ENCODE peak calls at places on chromosomes 13 and 19, in four cellular contexts. H is cardiac muscle cell, T is thoracic aorta, F is fibroblast of lung. B is an unnamed sample. For H3K4me1 and H3K27me3, the result is how much of the 10 kb centered on the place peaks cover.

GRCh38 chr19:53983457-53984289 is 7.8 kb upstream of the CACNG6 start:
- DNase-seq in H (no peak), T (no peak), F (no peak), B (no peak)

GRCh38 chr19:2984196-2984490 is 6.8 kb downstream of the TLE6 start:
- DNase-seq in H (no peak), T (peak), F (no peak), B (no peak)

GRCh38 chr13:29566864-29567263 is 28.6 kb downstream of the SLC7A1 start:
- DNase-seq in H (no peak), T (no peak), F (no peak), B (no peak)

GRCh38 chr13:79382545-79383275 is 23.3 kb downstream of the RBM26 start:
- DNase-seq in H (no peak), T (no peak), F (no peak), B (peak)

GRCh38 chr13:52921194-52921593 is 72.8 kb upstream of the PCDH8 start:
- DNase-seq in H (no peak), T (no peak), F (no peak), B (no peak)

GRCh38 chr19:29631450-29631849 is 25.4 kb downstream of the POP4 start:
- DNase-seq in H (no peak), T (no peak), F (no peak), B (no peak)

GRCh38 chr13:38804536-38804935 is 117.7 kb downstream of the FREM2 start:
- DNase-seq in H (peak), T (no peak), F (peak), B (peak)

GRCh38 chr19:19110410-19111137 is 27.7 kb downstream of the TMEM161A start:
- DNase-seq in H (peak), T (no peak), F (no peak), B (no peak)

GRCh38 chr19:11324079-11324661 is 15.3 kb downstream of the RAB3D start:
- DNase-seq in H (peak), T (peak), F (peak), B (peak)

GRCh38 chr19:38441660-38442348 is 8.3 kb downstream of the RYR1 start:
- DNase-seq in H (peak), T (no peak), F (no peak), B (no peak)

GRCh38 chr19:18742324-18742723 is 48.8 kb downstream of the COMP start:
- DNase-seq in H (no peak), T (no peak), F (no peak), B (no peak)

GRCh38 chr19:41960973-41961372 is 1.9 kb upstream of the RABAC1 start:
- DNase-seq in H (no peak), T (no peak), F (no peak), B (no peak)

GRCh38 chr13:97004096-97004876 is 10.0 kb upstream of the OXGR1 start:
- DNase-seq in H (peak), T (no peak), F (peak), B (no peak)

GRCh38 chr13:98363326-98363725 is 186.3 kb upstream of the RNF113B start:
- DNase-seq in H (no peak), T (no peak), F (no peak), B (no peak)

GRCh38 chr13:21347753-21348318 is 111.3 kb downstream of the ZDHHC20 start:
- DNase-seq in H (no peak), T (no peak), F (no peak), B (no peak)

GRCh38 chr13:112752711-112753541 is 63.1 kb downstream of the ATP11A start:
- DNase-seq in H (no peak), T (no peak), F (no peak), B (no peak)

GRCh38 chr13:97933736-97934135 is 19.7 kb upstream of the IPO5 start:
- DNase-seq in H (no peak), T (no peak), F (no peak), B (no peak)

GRCh38 chr13:41588899-41589298 is 131.5 kb downstream of the RGCC start:
- DNase-seq in H (peak), T (no peak), F (peak), B (peak)

GRCh38 chr13:31208554-31209122 is 8.9 kb downstream of the B3GLCT start:
- DNase-seq in H (no peak), T (no peak), F (no peak), B (no peak)

GRCh38 chr13:43785681-43786471 is 896 bp downstream of the ENOX1 start:
- DNase-seq in H (peak), T (peak), F (peak), B (peak)

GRCh38 chr19:37867831-37868230 is 38.6 kb downstream of the WDR87 start:
- DNase-seq in H (peak), T (no peak), F (peak), B (peak)

GRCh38 chr13:56773148-56773547 is 367.6 kb upstream of the PRR20A start:
- DNase-seq in H (no peak), T (no peak), F (no peak), B (no peak)

GRCh38 chr19:19645233-19645870 is 1.9 kb upstream of the GMIP start:
- DNase-seq in H (no peak), T (no peak), F (no peak), B (no peak)

GRCh38 chr13:49627831-49628652 is at the start of gene ARL11:
- DNase-seq in H (no peak), T (no peak), F (no peak), B (peak)

GRCh38 chr13:74144269-74144668 is 10.1 kb upstream of the KLF12 start:
- DNase-seq in H (no peak), T (no peak), F (no peak), B (no peak)

GRCh38 chr13:74148437-74148836 is 14.2 kb upstream of the KLF12 start:
- DNase-seq in H (no peak), T (no peak), F (no peak), B (no peak)

GRCh38 chr13:74142257-74142656 is 8.1 kb upstream of the KLF12 start:
- DNase-seq in H (no peak), T (no peak), F (no peak), B (no peak)

DNA sequence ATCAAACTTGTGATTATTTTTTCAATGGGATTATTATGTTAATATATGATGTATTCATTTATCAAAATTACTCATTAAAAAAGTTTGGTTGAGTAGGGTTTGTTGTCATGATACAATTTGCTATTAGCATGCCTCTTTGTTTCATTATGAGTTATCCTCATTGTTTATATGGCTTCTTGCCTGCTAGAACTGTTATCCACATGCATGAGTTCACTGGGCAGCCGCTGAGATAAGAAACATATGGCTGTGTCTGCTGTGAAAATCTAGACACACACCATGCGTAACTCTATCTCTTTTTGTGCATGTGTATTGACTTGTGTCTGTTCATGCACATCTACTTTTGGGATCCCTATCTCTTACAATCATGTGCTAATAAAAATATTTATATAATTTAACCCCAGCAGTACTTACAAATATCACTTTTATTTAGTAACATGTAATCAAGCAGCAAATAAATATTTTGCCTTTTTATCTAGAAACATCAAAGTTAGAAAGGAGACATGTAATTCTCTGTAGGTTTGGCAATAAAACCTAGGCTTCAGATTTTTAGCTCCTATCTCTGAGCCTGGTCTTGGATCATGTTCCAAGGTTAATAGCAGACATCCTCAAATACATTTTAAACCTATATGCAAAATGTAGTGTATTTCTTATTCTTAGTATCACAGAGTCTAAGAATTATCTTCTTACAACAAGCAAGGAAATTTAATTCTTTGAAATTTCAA is 11.2 kb upstream of the KLF12 start:
- DNase-seq in H (peak), T (no peak), F (peak), B (no peak)
- H3K4me1 ChIP-seq in H (under half), T (under half), F (under half), B (under half)

GRCh38 chr19:1648156-1648925 is 4.1 kb downstream of the TCF3 start:
- DNase-seq in H (no peak), T (no peak), F (no peak), B (no peak)

GRCh38 chr19:1646931-1647663 is 5.3 kb downstream of the TCF3 start:
- DNase-seq in H (no peak), T (no peak), F (no peak), B (no peak)

GRCh38 chr19:1648926-1649541 is 3.4 kb downstream of the TCF3 start:
- DNase-seq in H (no peak), T (no peak), F (no peak), B (no peak)

GRCh38 chr19:1646149-1646930 is 6.1 kb downstream of the TCF3 start:
- DNase-seq in H (no peak), T (no peak), F (no peak), B (no peak)

GRCh38 chr19:1647664-1648155 is 4.7 kb downstream of the TCF3 start:
- DNase-seq in H (no peak), T (no peak), F (no peak), B (no peak)
- H3K27ac ChIP-seq in H (no peak), T (no peak), F (no peak), B (no peak)

GRCh38 chr19:47418595-47419036 is 711 bp downstream of the MEIS3 start:
- DNase-seq in H (no peak), T (no peak), F (no peak), B (no peak)
- H3K27me3 ChIP-seq in H (under half), T (under half), F (under half), B (half or more)

DNA sequence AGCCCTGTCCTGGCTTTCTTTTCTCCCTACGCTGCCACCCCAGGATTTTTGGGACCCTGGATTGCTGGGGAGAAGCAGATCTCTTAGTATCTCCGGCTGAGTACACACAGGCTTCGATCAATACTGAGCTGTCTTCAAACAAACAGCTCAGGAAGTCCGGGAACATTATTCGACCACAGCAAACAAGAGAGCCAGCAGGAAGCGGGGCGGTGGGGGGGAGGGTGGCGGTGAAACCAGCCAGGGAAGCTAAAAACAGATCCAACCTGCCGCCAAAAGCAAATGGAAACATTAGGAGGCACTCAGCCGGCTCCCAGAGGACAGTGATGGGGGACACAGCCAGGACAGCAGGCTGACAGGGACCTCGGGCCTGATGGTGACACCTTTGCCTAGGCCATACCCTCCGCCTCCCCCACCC is 12.2 kb upstream of the BCAM start:
- DNase-seq in H (peak), T (no peak), F (no peak), B (no peak)
- H3K4me1 ChIP-seq in H (under half), T (under half), F (under half), B (under half)

GRCh38 chr19:17136026-17136425 is 60.4 kb downstream of the MYO9B start:
- DNase-seq in H (no peak), T (no peak), F (no peak), B (no peak)
- H3K27ac ChIP-seq in H (peak), T (peak), F (peak), B (peak)

B was measured in foreskin keratinocyte.